ENCODE peak calls at places on chromosome 13, in four cellular contexts. C is AG09319, H is C1 segment of cervical spinal cord, F is mucosa of gallbladder. X is an unnamed sample.

GRCh38 chr13:72199640-72200039 is 332.6 kb upstream of the DACH1 start:
- DNase-seq in H (no peak), F (no peak), C (no peak), X (no peak)

GRCh38 chr13:35723820-35724219 is 247.3 kb upstream of the MAB21L1 start:
- DNase-seq in C (no peak), H (no peak), F (no peak), X (no peak)

GRCh38 chr13:94261163-94261562 is 218.3 kb downstream of the DCT start:
- DNase-seq in H (no peak), C (no peak), F (no peak), X (no peak)

GRCh38 chr13:98284677-98285076 is 107.6 kb upstream of the RNF113B start:
- DNase-seq in C (no peak), H (no peak), F (no peak), X (no peak)

GRCh38 chr13:39149896-39150295 is 111.6 kb downstream of the NHLRC3 start:
- DNase-seq in C (no peak), H (no peak), F (no peak), X (no peak)

GRCh38 chr13:65336916-65337315 is 1893.2 kb downstream of the PCDH9 start:
- DNase-seq in C (peak), F (no peak), H (no peak), X (no peak)

GRCh38 chr13:99434258-99434788 is 66.9 kb upstream of the TM9SF2 start:
- DNase-seq in H (no peak), C (no peak), F (peak), X (peak)

GRCh38 chr13:40208517-40208916 is 457.9 kb downstream of the FOXO1 start:
- DNase-seq in H (no peak), F (no peak), C (no peak), X (no peak)

GRCh38 chr13:34466301-34466700 is 475.8 kb upstream of the NBEA start:
- DNase-seq in F (no peak), C (no peak), H (no peak), X (no peak)